ENCODE peak calls at places on chromosomes 6 and 20, in nine cellular contexts. One of them, this sample, is unnamed.

GRCh38 chr20:61042501-61043385 is 209.3 kb upstream of the CDH4 start:
- DNase-seq in hepatocyte: no peak
- DNase-seq in mucosa of descending colon: no peak
- DNase-seq in breast epithelium: no peak
- DNase-seq in epithelial cell of proximal tubule: no peak
- DNase-seq in lower lobe of right lung: no peak
- DNase-seq in uterus: no peak
- DNase-seq in tibial nerve: no peak
- DNase-seq in mammary epithelial cell: peak
- DNase-seq in this sample: no peak

GRCh38 chr6:5401845-5402738 is 140.8 kb downstream of the FARS2 start:
- DNase-seq in breast epithelium: no peak
- DNase-seq in mammary epithelial cell: no peak
- DNase-seq in hepatocyte: no peak
- DNase-seq in mucosa of descending colon: no peak
- DNase-seq in lower lobe of right lung: no peak
- DNase-seq in tibial nerve: no peak
- DNase-seq in uterus: no peak
- DNase-seq in epithelial cell of proximal tubule: no peak
- DNase-seq in this sample: no peak

GRCh38 chr6:89008299-89008698 is 44.9 kb upstream of the RNGTT start:
- DNase-seq in uterus: no peak
- DNase-seq in mucosa of descending colon: no peak
- DNase-seq in epithelial cell of proximal tubule: no peak
- DNase-seq in mammary epithelial cell: no peak
- DNase-seq in tibial nerve: no peak
- DNase-seq in breast epithelium: no peak
- DNase-seq in lower lobe of right lung: no peak
- DNase-seq in hepatocyte: no peak
- DNase-seq in this sample: no peak

GRCh38 chr6:73523434-73524123 is 2.7 kb upstream of the EEF1A1 start:
- DNase-seq in lower lobe of right lung: peak
- DNase-seq in epithelial cell of proximal tubule: no peak
- DNase-seq in tibial nerve: peak
- DNase-seq in uterus: peak
- DNase-seq in breast epithelium: peak
- DNase-seq in hepatocyte: peak
- DNase-seq in mammary epithelial cell: peak
- DNase-seq in mucosa of descending colon: peak
- DNase-seq in this sample: peak

GRCh38 chr6:87393026-87393622 is 14.6 kb upstream of the CFAP206 start:
- DNase-seq in lower lobe of right lung: no peak
- DNase-seq in mucosa of descending colon: no peak
- DNase-seq in mammary epithelial cell: peak
- DNase-seq in hepatocyte: peak
- DNase-seq in epithelial cell of proximal tubule: peak
- DNase-seq in breast epithelium: no peak
- DNase-seq in uterus: no peak
- DNase-seq in tibial nerve: peak
- DNase-seq in this sample: no peak

GRCh38 chr6:44472250-44472945 is 84.9 kb downstream of the CDC5L start:
- DNase-seq in epithelial cell of proximal tubule: no peak
- DNase-seq in lower lobe of right lung: no peak
- DNase-seq in tibial nerve: no peak
- DNase-seq in breast epithelium: no peak
- DNase-seq in mammary epithelial cell: no peak
- DNase-seq in hepatocyte: no peak
- DNase-seq in mucosa of descending colon: no peak
- DNase-seq in uterus: no peak
- DNase-seq in this sample: no peak

GRCh38 chr20:40977218-40977617 is 51.4 kb upstream of the TOP1 start:
- DNase-seq in uterus: no peak
- DNase-seq in hepatocyte: no peak
- DNase-seq in lower lobe of right lung: no peak
- DNase-seq in tibial nerve: no peak
- DNase-seq in epithelial cell of proximal tubule: no peak
- DNase-seq in mammary epithelial cell: no peak
- DNase-seq in mucosa of descending colon: no peak
- DNase-seq in breast epithelium: no peak
- DNase-seq in this sample: no peak

GRCh38 chr20:58880994-58881752 is 28.7 kb downstream of the GNAS start:
- DNase-seq in lower lobe of right lung: no peak
- DNase-seq in breast epithelium: no peak
- DNase-seq in mammary epithelial cell: no peak
- DNase-seq in epithelial cell of proximal tubule: no peak
- DNase-seq in mucosa of descending colon: no peak
- DNase-seq in hepatocyte: no peak
- DNase-seq in uterus: no peak
- DNase-seq in tibial nerve: no peak
- DNase-seq in this sample: no peak

GRCh38 chr20:22797103-22797502 is 212.7 kb upstream of the FOXA2 start:
- DNase-seq in epithelial cell of proximal tubule: no peak
- DNase-seq in mucosa of descending colon: no peak
- DNase-seq in lower lobe of right lung: no peak
- DNase-seq in hepatocyte: no peak
- DNase-seq in tibial nerve: no peak
- DNase-seq in mammary epithelial cell: peak
- DNase-seq in uterus: no peak
- DNase-seq in breast epithelium: no peak
- DNase-seq in this sample: no peak

DNA sequence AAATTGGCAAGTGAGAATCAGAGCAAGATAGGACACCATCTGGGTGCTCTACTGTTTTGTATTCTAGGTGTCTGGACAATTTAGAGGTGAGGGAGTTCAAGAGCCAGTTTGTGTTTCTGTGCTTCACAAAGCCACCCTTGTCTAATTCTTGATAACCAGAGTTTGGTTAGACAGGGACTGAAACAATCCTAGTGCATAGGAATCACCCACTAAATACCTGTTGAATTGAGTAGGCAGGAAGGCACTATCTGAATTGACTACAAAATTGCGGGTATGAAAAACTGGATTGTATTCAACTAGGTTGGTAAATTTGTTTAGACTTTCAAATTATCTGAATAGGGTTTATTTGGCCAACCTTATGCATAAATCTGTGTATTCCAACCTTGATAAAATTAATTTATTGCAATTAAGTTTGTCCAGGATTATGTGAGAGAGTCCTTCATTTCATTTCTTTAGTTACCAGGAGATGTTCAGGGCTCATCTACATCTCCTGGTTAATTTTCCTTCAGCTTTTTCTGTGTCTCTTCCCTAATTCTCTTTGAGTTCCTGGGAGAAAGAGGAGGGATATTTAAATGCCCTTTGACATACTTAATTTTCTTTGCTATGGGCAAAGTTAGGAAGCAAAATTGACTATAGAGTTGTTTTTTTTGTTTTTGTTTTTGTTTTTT is 1.7 kb downstream of the TPX2 start:
- DNase-seq in epithelial cell of proximal tubule: no peak
- DNase-seq in uterus: no peak
- DNase-seq in mammary epithelial cell: no peak
- DNase-seq in hepatocyte: no peak
- DNase-seq in tibial nerve: no peak
- DNase-seq in breast epithelium: no peak
- DNase-seq in lower lobe of right lung: no peak
- DNase-seq in mucosa of descending colon: no peak
- DNase-seq in this sample: no peak
- H3K4me3 ChIP-seq in epithelial cell of proximal tubule: peak
- H3K4me3 ChIP-seq in uterus: no peak
- H3K4me3 ChIP-seq in mammary epithelial cell: peak
- H3K4me3 ChIP-seq in hepatocyte: no peak
- H3K4me3 ChIP-seq in tibial nerve: no peak
- H3K4me3 ChIP-seq in breast epithelium: no peak
- H3K4me3 ChIP-seq in lower lobe of right lung: no peak
- H3K4me3 ChIP-seq in mucosa of descending colon: no peak
- H3K4me3 ChIP-seq in this sample: peak

DNA sequence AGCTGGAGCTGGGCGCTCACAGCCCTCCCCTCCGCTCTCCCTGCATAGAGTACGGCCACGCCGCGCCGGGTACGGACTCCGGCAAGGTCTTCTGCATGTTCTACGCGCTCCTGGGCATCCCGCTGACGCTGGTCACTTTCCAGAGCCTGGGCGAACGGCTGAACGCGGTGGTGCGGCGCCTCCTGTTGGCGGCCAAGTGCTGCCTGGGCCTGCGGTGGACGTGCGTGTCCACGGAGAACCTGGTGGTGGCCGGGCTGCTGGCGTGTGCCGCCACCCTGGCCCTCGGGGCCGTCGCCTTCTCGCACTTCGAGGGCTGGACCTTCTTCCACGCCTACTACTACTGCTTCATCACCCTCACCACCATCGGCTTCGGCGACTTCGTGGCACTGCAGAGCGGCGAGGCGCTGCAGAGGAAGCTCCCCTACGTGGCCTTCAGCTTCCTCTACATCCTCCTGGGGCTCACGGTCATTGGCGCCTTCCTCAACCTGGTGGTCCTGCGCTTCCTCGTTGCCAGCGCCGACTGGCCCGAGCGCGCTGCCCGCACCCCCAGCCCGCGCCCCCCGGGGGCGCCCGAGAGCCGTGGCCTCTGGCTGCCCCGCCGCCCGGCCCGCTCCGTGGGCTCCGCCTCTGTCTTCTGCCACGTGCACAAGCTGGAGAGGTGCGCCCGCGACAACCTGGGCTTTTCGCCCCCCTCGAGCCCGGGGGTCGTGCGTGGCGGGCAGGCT is 4.6 kb downstream of the KCNK15 start:
- DNase-seq in breast epithelium: no peak
- DNase-seq in uterus: no peak
- DNase-seq in hepatocyte: no peak
- DNase-seq in mammary epithelial cell: no peak
- DNase-seq in epithelial cell of proximal tubule: no peak
- DNase-seq in tibial nerve: no peak
- DNase-seq in mucosa of descending colon: no peak
- DNase-seq in lower lobe of right lung: no peak
- DNase-seq in this sample: no peak
- TF ChIP-seq CTCF in breast epithelium: no peak
- TF ChIP-seq CTCF in uterus: no peak
- TF ChIP-seq CTCF in hepatocyte: no peak
- TF ChIP-seq CTCF in mammary epithelial cell: no peak
- TF ChIP-seq CTCF in epithelial cell of proximal tubule: peak
- TF ChIP-seq CTCF in tibial nerve: peak
- TF ChIP-seq CTCF in mucosa of descending colon: no peak
- TF ChIP-seq CTCF in lower lobe of right lung: peak
- TF ChIP-seq CTCF in this sample: no peak

DNA sequence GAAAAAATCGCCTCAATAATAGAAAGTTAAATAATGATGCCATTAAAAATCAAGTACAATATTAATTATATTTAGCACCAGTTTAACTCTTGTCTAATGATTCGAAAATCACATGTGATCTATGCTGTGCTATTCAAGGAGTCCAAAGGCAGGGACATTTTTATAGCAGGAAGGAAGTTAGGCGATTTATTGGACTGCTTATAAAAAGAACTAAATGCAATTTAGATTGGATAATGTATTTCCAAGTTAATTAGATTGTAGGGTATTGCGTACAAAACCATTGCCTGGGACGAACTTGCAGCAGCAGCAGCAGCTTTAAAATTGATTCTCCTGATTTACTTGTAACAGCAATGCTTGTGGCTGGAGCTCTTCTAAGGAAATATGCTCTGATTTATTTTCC is 87.4 kb upstream of the TMEM181 start:
- DNase-seq in breast epithelium: no peak
- DNase-seq in tibial nerve: no peak
- DNase-seq in mammary epithelial cell: no peak
- DNase-seq in uterus: no peak
- DNase-seq in epithelial cell of proximal tubule: no peak
- DNase-seq in hepatocyte: no peak
- DNase-seq in mucosa of descending colon: no peak
- DNase-seq in lower lobe of right lung: no peak
- DNase-seq in this sample: no peak
- H3K4me3 ChIP-seq in breast epithelium: no peak
- H3K4me3 ChIP-seq in tibial nerve: no peak
- H3K4me3 ChIP-seq in mammary epithelial cell: no peak
- H3K4me3 ChIP-seq in uterus: no peak
- H3K4me3 ChIP-seq in epithelial cell of proximal tubule: no peak
- H3K4me3 ChIP-seq in hepatocyte: no peak
- H3K4me3 ChIP-seq in mucosa of descending colon: no peak
- H3K4me3 ChIP-seq in lower lobe of right lung: no peak
- H3K4me3 ChIP-seq in this sample: no peak

GRCh38 chr6:158561247-158561884 is 1.5 kb downstream of the TMEM181 start:
- DNase-seq in lower lobe of right lung: no peak
- DNase-seq in uterus: no peak
- DNase-seq in hepatocyte: no peak
- DNase-seq in mammary epithelial cell: no peak
- DNase-seq in mucosa of descending colon: no peak
- DNase-seq in epithelial cell of proximal tubule: no peak
- DNase-seq in breast epithelium: no peak
- DNase-seq in tibial nerve: no peak
- DNase-seq in this sample: no peak

GRCh38 chr6:158558415-158559306 is 1.2 kb upstream of the TMEM181 start:
- DNase-seq in mammary epithelial cell: no peak
- DNase-seq in mucosa of descending colon: no peak
- DNase-seq in breast epithelium: no peak
- DNase-seq in epithelial cell of proximal tubule: no peak
- DNase-seq in tibial nerve: no peak
- DNase-seq in lower lobe of right lung: no peak
- DNase-seq in uterus: no peak
- DNase-seq in hepatocyte: no peak
- DNase-seq in this sample: no peak

GRCh38 chr6:158559338-158559894 is 475 bp upstream of the TMEM181 start:
- DNase-seq in lower lobe of right lung: no peak
- DNase-seq in mammary epithelial cell: no peak
- DNase-seq in epithelial cell of proximal tubule: no peak
- DNase-seq in tibial nerve: no peak
- DNase-seq in breast epithelium: no peak
- DNase-seq in uterus: no peak
- DNase-seq in mucosa of descending colon: no peak
- DNase-seq in hepatocyte: no peak
- DNase-seq in this sample: no peak

GRCh38 chr6:158560787-158561246 is 926 bp downstream of the TMEM181 start:
- DNase-seq in uterus: no peak
- DNase-seq in breast epithelium: no peak
- DNase-seq in mucosa of descending colon: peak
- DNase-seq in lower lobe of right lung: peak
- DNase-seq in epithelial cell of proximal tubule: no peak
- DNase-seq in tibial nerve: no peak
- DNase-seq in hepatocyte: peak
- DNase-seq in mammary epithelial cell: no peak
- DNase-seq in this sample: no peak

DNA sequence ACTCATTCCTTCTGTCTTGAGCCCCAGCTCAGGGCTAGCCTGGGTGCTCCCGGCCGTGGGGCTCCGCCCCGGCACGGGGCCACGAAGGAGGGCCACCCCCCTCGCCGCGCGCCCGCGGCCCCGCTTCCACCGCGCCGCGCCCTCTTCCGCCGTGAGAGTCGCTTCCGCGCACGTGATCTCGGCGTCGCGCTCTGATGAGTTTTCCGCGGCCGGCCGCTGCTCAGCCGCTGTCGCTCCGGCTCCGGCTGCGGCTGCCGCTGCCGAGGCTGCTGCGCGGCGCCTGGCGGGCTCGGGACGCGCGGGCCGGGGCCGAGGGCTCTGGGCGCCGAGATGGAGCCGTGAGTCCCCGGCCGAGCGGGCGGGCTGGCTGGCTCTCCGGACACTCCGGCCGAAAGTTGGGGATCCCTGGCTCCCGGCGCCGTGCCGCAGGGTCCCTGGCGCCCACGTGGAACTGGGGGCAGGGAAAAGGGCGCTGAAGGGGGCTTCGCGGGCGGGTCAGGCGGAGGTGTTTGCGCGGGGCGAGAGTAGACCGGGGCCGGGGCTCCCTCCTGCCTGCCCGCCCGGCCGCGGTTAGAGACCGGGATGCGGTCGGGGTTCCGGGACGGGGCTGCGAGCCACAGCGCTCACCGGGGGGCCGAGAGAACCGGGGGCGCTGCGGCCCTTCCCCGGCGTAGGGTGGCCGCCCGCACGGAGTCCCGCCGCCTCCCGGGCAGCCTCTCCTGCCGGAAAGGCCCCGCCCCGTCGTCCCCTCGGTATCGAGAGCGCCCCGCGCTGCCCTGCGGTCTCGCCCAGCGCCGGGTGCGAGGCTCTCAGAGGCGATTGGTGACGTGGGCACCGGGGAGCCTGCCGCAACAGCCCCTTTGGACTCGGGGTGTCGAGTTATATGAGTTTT is at the start of gene TMEM181:
- DNase-seq in breast epithelium: peak
- DNase-seq in tibial nerve: peak
- DNase-seq in hepatocyte: peak
- DNase-seq in uterus: peak
- DNase-seq in mammary epithelial cell: peak
- DNase-seq in epithelial cell of proximal tubule: no peak
- DNase-seq in lower lobe of right lung: peak
- DNase-seq in mucosa of descending colon: peak
- DNase-seq in this sample: peak
- TF ChIP-seq CTCF in breast epithelium: no peak
- TF ChIP-seq CTCF in tibial nerve: no peak
- TF ChIP-seq CTCF in hepatocyte: no peak
- TF ChIP-seq CTCF in uterus: no peak
- TF ChIP-seq CTCF in mammary epithelial cell: no peak
- TF ChIP-seq CTCF in epithelial cell of proximal tubule: no peak
- TF ChIP-seq CTCF in lower lobe of right lung: peak
- TF ChIP-seq CTCF in mucosa of descending colon: no peak
- TF ChIP-seq CTCF in this sample: no peak